ENCODE peak calls at places on chromosome 9, in five cellular contexts. J is GM13977, F is AG08396, L is EH, R is activated T-helper 1 cell treated with Interleukin-2 at 50 U/mL for 16 hours. S is an unnamed sample.
A peak's percentile ranks its signal among the peaks of the same experiment; 100 is the strongest.

GRCh38 chr9:127104465-127105311 is 17.7 kb downstream of the ANGPTL2 start:
- DNase-seq in L (peak; percentile 40), F (no peak), J (no peak), R (no peak), S (no peak)

GRCh38 chr9:98564714-98565113 is 144.0 kb downstream of the GABBR2 start:
- DNase-seq in F (no peak), J (no peak), R (no peak), L (no peak), S (no peak)

GRCh38 chr9:111481885-111482636 is 2.1 kb downstream of the ECPAS start:
- DNase-seq in R (no peak), L (peak; percentile 77), J (no peak), F (no peak), S (no peak)

GRCh38 chr9:116087751-116088194 is 65.8 kb upstream of the PAPPA start:
- DNase-seq in L (peak; percentile 88), R (no peak), F (peak; percentile 12), J (no peak), S (no peak)

GRCh38 chr9:135282808-135283207 is 195.3 kb downstream of the OLFM1 start:
- DNase-seq in F (no peak), R (no peak), L (no peak), J (no peak), S (no peak)

GRCh38 chr9:71796368-71796767 is 28.1 kb upstream of the CEMIP2 start:
- DNase-seq in L (peak; percentile 22), R (no peak), J (no peak), F (no peak), S (no peak)

GRCh38 chr9:37593877-37594448 is 1.6 kb upstream of the TOMM5 start:
- DNase-seq in R (no peak), J (no peak), F (no peak), L (no peak), S (no peak)

GRCh38 chr9:100601216-100601615 is 23.3 kb downstream of the CAVIN4 start:
- DNase-seq in R (no peak), F (peak; percentile 71), L (peak; percentile 71), J (peak; percentile 51), S (no peak)

GRCh38 chr9:77284616-77285015 is 107.3 kb downstream of the VPS13A start:
- DNase-seq in R (no peak), J (no peak), L (no peak), F (no peak), S (no peak)

GRCh38 chr9:24257726-24258125 is 288.0 kb downstream of the IZUMO3 start:
- DNase-seq in J (no peak), F (peak; percentile 1), L (no peak), R (no peak), S (no peak)

GRCh38 chr9:17315341-17315740 is 180.5 kb downstream of the CNTLN start:
- DNase-seq in J (no peak), R (no peak), L (peak; percentile 58), F (no peak), S (no peak)

GRCh38 chr9:137241490-137242328 is 622 bp downstream of the TUBB4B start:
- DNase-seq in R (peak; percentile 71), J (peak; percentile 83), F (peak; percentile 86), L (peak; percentile 66), S (peak; percentile 70)

GRCh38 chr9:96612105-96612965 is 7.3 kb downstream of the CDC14B start:
- DNase-seq in F (peak; percentile 87), L (peak; percentile 95), R (no peak), J (no peak), S (no peak)

GRCh38 chr9:91312717-91313325 is 48.9 kb downstream of the AUH start:
- DNase-seq in F (no peak), R (no peak), L (no peak), J (no peak), S (no peak)

GRCh38 chr9:84975926-84976325 is 306.4 kb downstream of the NTRK2 start:
- DNase-seq in F (no peak), J (no peak), L (peak; percentile 46), R (no peak), S (no peak)

GRCh38 chr9:14692536-14692917 is 705 bp downstream of the ZDHHC21 start:
- DNase-seq in F (peak; percentile 29), J (no peak), R (no peak), L (peak; percentile 21), S (no peak)

GRCh38 chr9:7665874-7666273 is 133.7 kb downstream of the DMAC1 start:
- DNase-seq in R (no peak), J (no peak), L (no peak), F (no peak), S (no peak)

GRCh38 chr9:86503926-86504325 is 149.7 kb upstream of the TUT7 start:
- DNase-seq in L (no peak), R (no peak), F (no peak), J (no peak), S (no peak)

GRCh38 chr9:78030553-78031270 is 899 bp downstream of the GNAQ start:
- DNase-seq in L (peak; percentile 38), R (peak; percentile 39), J (peak; percentile 12), F (peak; percentile 51), S (peak; percentile 52)

S was measured in uterus.